ENCODE peak calls at places on chromosome 10, in five cellular contexts. M is HepG2, Q is GM12878, R is H1, A is K562. D is an unnamed sample.

GRCh38 chr10:74704629-74705360 is 121.6 kb upstream of the KAT6B start:
- DNase-seq in Q (no peak), M (peak), A (no peak), R (no peak), D (no peak)

GRCh38 chr10:53453196-53453595 is 680.6 kb upstream of the MBL2 start:
- DNase-seq in Q (no peak), A (no peak), R (no peak), M (peak), D (no peak)

GRCh38 chr10:6115411-6115800 is 26.6 kb downstream of the RBM17 start:
- DNase-seq in M (no peak), R (no peak), Q (no peak), A (no peak), D (no peak)

GRCh38 chr10:122098924-122099323 is 110.0 kb downstream of the TACC2 start:
- DNase-seq in A (no peak), R (no peak), Q (no peak), M (no peak), D (no peak)

GRCh38 chr10:70319824-70320223 is 36.0 kb upstream of the NPFFR1 start:
- DNase-seq in A (no peak), M (no peak), Q (no peak), R (no peak), D (no peak)

GRCh38 chr10:104452977-104453376 is 99.3 kb downstream of the CFAP58 start:
- DNase-seq in Q (no peak), R (no peak), M (no peak), A (no peak), D (no peak)

GRCh38 chr10:24900888-24901685 is 51.3 kb downstream of the PRTFDC1 start:
- DNase-seq in M (no peak), Q (peak), A (no peak), R (no peak), D (no peak)

GRCh38 chr10:98795467-98795866 is 348.7 kb upstream of the HPS1 start:
- DNase-seq in M (no peak), Q (no peak), R (no peak), A (no peak), D (no peak)

GRCh38 chr10:49081532-49082275 is 33.6 kb downstream of the VSTM4 start:
- DNase-seq in A (no peak), Q (no peak), R (peak), M (peak), D (no peak)

GRCh38 chr10:47406548-47406869 is 22.4 kb upstream of the ZNF488 start:
- DNase-seq in A (no peak), R (no peak), M (no peak), Q (no peak), D (no peak)

GRCh38 chr10:782751-783648 is 93.5 kb upstream of the DIP2C start:
- DNase-seq in M (no peak), A (no peak), R (no peak), Q (no peak), D (no peak)

GRCh38 chr10:132915411-132915810 is 27.0 kb downstream of the CFAP46 start:
- DNase-seq in M (no peak), A (no peak), R (no peak), Q (no peak), D (no peak)

GRCh38 chr10:91629715-91630549 is 2.9 kb downstream of the PPP1R3C start:
- DNase-seq in M (no peak), Q (no peak), A (no peak), R (no peak), D (no peak)

GRCh38 chr10:51602326-51602725 is 97.1 kb downstream of the CSTF2T start:
- DNase-seq in R (no peak), Q (no peak), M (no peak), A (no peak), D (no peak)

GRCh38 chr10:37403776-37404175 is 278.4 kb downstream of the ANKRD30A start:
- DNase-seq in A (no peak), Q (no peak), R (no peak), M (no peak), D (no peak)

GRCh38 chr10:64113796-64114195 is 592.6 kb downstream of the REEP3 start:
- DNase-seq in A (no peak), R (no peak), Q (no peak), M (no peak), D (no peak)

GRCh38 chr10:34290412-34291082 is 524.5 kb downstream of the PARD3 start:
- DNase-seq in M (peak), A (no peak), R (no peak), Q (no peak), D (no peak)

GRCh38 chr10:7560519-7560918 is 106.2 kb downstream of the ITIH5 start:
- DNase-seq in A (no peak), M (no peak), R (no peak), Q (no peak), D (no peak)

GRCh38 chr10:79608505-79609375 is 2.0 kb upstream of the SFTPA1 start:
- DNase-seq in A (peak), R (peak), Q (no peak), M (peak), D (peak)

GRCh38 chr10:33241351-33241750 is 93.1 kb downstream of the NRP1 start:
- DNase-seq in M (no peak), R (no peak), A (no peak), Q (no peak), D (no peak)

GRCh38 chr10:80359644-80360043 is 3.1 kb downstream of the DYDC2 start:
- DNase-seq in A (no peak), M (no peak), R (no peak), Q (no peak), D (no peak)

GRCh38 chr10:34538291-34538829 is 276.7 kb downstream of the PARD3 start:
- DNase-seq in R (no peak), M (no peak), A (no peak), Q (peak), D (no peak)

GRCh38 chr10:119688033-119688508 is 36.9 kb downstream of the BAG3 start:
- DNase-seq in A (no peak), M (peak), Q (no peak), R (no peak), D (no peak)

GRCh38 chr10:17075975-17076374 is 53.6 kb downstream of the CUBN start:
- DNase-seq in Q (no peak), R (no peak), M (no peak), A (no peak), D (no peak)

GRCh38 chr10:72170263-72170662 is 45.5 kb upstream of the ANAPC16 start:
- DNase-seq in M (peak), A (no peak), Q (no peak), R (no peak), D (peak)

GRCh38 chr10:119896061-119896655 is 3.6 kb downstream of the SEC23IP start:
- DNase-seq in A (no peak), R (no peak), M (peak), Q (no peak), D (no peak)

GRCh38 chr10:3777876-3778707 is 6.9 kb downstream of the KLF6 start:
- DNase-seq in R (no peak), M (no peak), A (no peak), Q (no peak), D (no peak)

GRCh38 chr10:409403-410040 is 274.3 kb downstream of the ZMYND11 start:
- DNase-seq in M (no peak), R (no peak), Q (no peak), A (no peak), D (no peak)

GRCh38 chr10:47457826-47458225 is 26.1 kb downstream of the ANXA8 start:
- DNase-seq in M (no peak), R (peak), Q (no peak), A (no peak), D (no peak)

GRCh38 chr10:23270531-23270930 is 74.1 kb downstream of the C10orf67 start:
- DNase-seq in M (no peak), A (no peak), Q (no peak), R (no peak), D (no peak)

GRCh38 chr10:28981007-28981406 is 303.7 kb downstream of the BAMBI start:
- DNase-seq in Q (no peak), A (no peak), M (no peak), R (no peak), D (no peak)

GRCh38 chr10:96306516-96306915 is 2.3 kb downstream of the DNTT start:
- DNase-seq in Q (no peak), A (no peak), M (no peak), R (no peak), D (no peak)

GRCh38 chr10:85235258-85235657 is 906.9 kb downstream of the CCSER2 start:
- DNase-seq in Q (no peak), R (no peak), A (no peak), M (no peak), D (no peak)

GRCh38 chr10:58775960-58776574 is 263.4 kb downstream of the BICC1 start:
- DNase-seq in M (no peak), R (no peak), A (no peak), Q (no peak), D (no peak)

GRCh38 chr10:32331606-32332005 is 15.4 kb downstream of the EPC1 start:
- DNase-seq in Q (no peak), A (no peak), R (no peak), M (no peak), D (no peak)

GRCh38 chr10:70776455-70777005 is 8.6 kb downstream of the TBATA start:
- DNase-seq in A (peak), R (peak), M (no peak), Q (no peak), D (no peak)

GRCh38 chr10:15744217-15744865 is 24.6 kb upstream of the ITGA8 start:
- DNase-seq in R (peak), M (peak), A (peak), Q (no peak), D (peak)

GRCh38 chr10:3935933-3936359 is 150.9 kb upstream of the KLF6 start:
- DNase-seq in A (no peak), Q (no peak), M (no peak), R (no peak), D (no peak)

GRCh38 chr10:24822557-24822956 is 98.9 kb upstream of the ARHGAP21 start:
- DNase-seq in Q (peak), M (no peak), A (no peak), R (no peak), D (no peak)

GRCh38 chr10:69056129-69056528 is 31.8 kb upstream of the SRGN start:
- DNase-seq in M (no peak), A (no peak), R (no peak), Q (no peak), D (no peak)
- TF ChIP-seq POLR2A in M (no peak), A (no peak), R (no peak), Q (no peak), D (no peak)

GRCh38 chr10:108586424-108586823 is 1336.9 kb downstream of the XPNPEP1 start:
- DNase-seq in Q (no peak), M (no peak), R (no peak), A (no peak), D (no peak)

GRCh38 chr10:108597031-108597430 is 1326.3 kb downstream of the XPNPEP1 start:
- DNase-seq in R (no peak), A (no peak), M (no peak), Q (no peak), D (no peak)

GRCh38 chr10:108592926-108593325 is 1330.4 kb downstream of the XPNPEP1 start:
- DNase-seq in Q (no peak), A (no peak), M (no peak), R (no peak), D (no peak)

GRCh38 chr10:108591417-108591816 is 1331.9 kb downstream of the XPNPEP1 start:
- DNase-seq in Q (no peak), M (no peak), R (no peak), A (no peak), D (no peak)
- TF ChIP-seq JUND in Q (no peak), M (no peak), R (no peak), A (no peak), D (no peak)

DNA sequence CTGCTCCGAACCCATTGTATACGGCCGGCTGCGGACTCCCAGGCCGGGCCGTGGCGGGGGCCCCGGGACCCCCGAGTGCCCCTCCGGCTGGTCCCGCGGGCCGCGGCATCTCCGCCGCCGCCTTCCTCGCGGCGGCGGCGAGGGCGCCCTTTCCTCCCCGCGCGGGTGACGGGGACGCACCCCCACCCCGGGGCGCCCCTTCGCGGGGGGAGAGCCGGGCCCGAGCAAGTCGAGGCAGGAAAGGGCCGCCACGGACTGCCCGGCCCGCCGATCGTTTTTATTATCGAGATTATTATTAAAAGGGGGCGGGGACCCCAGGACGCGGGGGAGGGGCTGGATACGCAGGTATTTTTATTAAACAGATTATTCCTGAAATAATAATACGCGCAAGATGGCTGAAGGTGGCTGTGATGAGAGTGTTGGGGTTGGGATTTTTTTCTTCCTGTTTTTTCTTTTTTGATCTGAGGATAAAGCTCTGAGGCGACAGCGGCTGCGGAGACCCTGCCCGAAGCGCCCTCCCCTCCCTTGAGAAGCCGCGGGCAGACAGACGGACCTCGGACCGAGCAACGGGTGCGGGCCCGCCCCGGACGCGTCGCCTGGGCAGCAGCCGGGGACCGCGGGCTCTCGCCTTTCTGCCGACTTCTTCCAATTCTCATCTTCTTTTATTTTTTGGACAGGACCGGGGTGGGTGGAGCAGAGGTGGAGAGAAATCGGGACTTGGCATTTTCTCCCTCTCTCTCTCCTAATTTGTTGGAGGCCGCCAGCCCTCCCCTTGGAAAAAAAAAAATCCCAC is 1.5 kb upstream of the TRIM8 start:
- DNase-seq in A (no peak), R (peak), Q (no peak), M (peak), D (peak)
- TF ChIP-seq POLR2A in A (no peak), R (no peak), Q (peak), M (peak), D (peak)

GRCh38 chr10:93695720-93696119 is 6.7 kb downstream of the FRA10AC1 start:
- DNase-seq in R (no peak), M (no peak), A (no peak), Q (no peak), D (no peak)
- TF ChIP-seq JUND in R (no peak), M (no peak), A (no peak), Q (no peak), D (no peak)

GRCh38 chr10:127979017-127979416 is 72.1 kb downstream of the PTPRE start:
- DNase-seq in R (no peak), Q (no peak), A (no peak), M (no peak), D (no peak)
- TF ChIP-seq POLR2A in R (no peak), Q (no peak), A (no peak), M (no peak), D (no peak)

D was measured in HCT116.